ENCODE peak calls at places on chromosomes 7 and 10, in four cellular contexts. R, I, B and E are unnamed samples.

GRCh38 chr7:150862356-150862755 is 10.0 kb downstream of the AOC1 start:
- DNase-seq in R (no peak), I (no peak), B (no peak), E (no peak)

GRCh38 chr10:70966848-70967553 is 78.6 kb upstream of the PCBD1 start:
- DNase-seq in R (no peak), I (no peak), B (no peak), E (no peak)

GRCh38 chr7:132643302-132643701 is 67.0 kb upstream of the PLXNA4 start:
- DNase-seq in R (no peak), I (no peak), B (no peak), E (no peak)

GRCh38 chr10:11525503-11525902 is 85.9 kb downstream of the USP6NL start:
- DNase-seq in R (no peak), I (no peak), B (peak; percentile 60), E (no peak)

GRCh38 chr10:89549510-89549909 is 14.1 kb upstream of the SLC16A12 start:
- DNase-seq in R (no peak), I (no peak), B (no peak), E (no peak)

GRCh38 chr10:126857178-126857806 is 47.9 kb upstream of the DOCK1 start:
- DNase-seq in R (no peak), I (no peak), B (no peak), E (no peak)

GRCh38 chr10:49518982-49519578 is 19.8 kb downstream of the ERCC6 start:
- DNase-seq in R (no peak), I (no peak), B (peak; percentile 54), E (peak; percentile 23)

GRCh38 chr7:103799298-103799697 is 190.2 kb downstream of the RELN start:
- DNase-seq in R (no peak), I (no peak), B (no peak), E (no peak)

GRCh38 chr7:27434729-27435400 is 192.3 kb downstream of the EVX1 start:
- DNase-seq in R (no peak), I (no peak), B (peak; percentile 8), E (no peak)

GRCh38 chr7:26279405-26279804 is 12.3 kb upstream of the SNX10 start:
- DNase-seq in R (no peak), I (no peak), B (no peak), E (peak; percentile 75)

GRCh38 chr10:106185991-106186390 is 978.5 kb downstream of the SORCS1 start:
- DNase-seq in R (no peak), I (no peak), B (peak; percentile 31), E (no peak)

GRCh38 chr7:83519240-83519639 is 129.7 kb downstream of the SEMA3E start:
- DNase-seq in R (no peak), I (no peak), B (peak; percentile 44), E (no peak)

GRCh38 chr10:86229378-86229777 is 137.2 kb downstream of the GRID1 start:
- DNase-seq in R (no peak), I (no peak), B (no peak), E (no peak)

GRCh38 chr7:49418964-49419363 is 354.5 kb upstream of the VWC2 start:
- DNase-seq in R (no peak), I (no peak), B (no peak), E (no peak)

GRCh38 chr10:86195521-86195920 is 171.1 kb downstream of the GRID1 start:
- DNase-seq in R (no peak), I (peak; percentile 61), B (no peak), E (no peak)

GRCh38 chr7:148095066-148095465 is 495.5 kb upstream of the C7orf33 start:
- DNase-seq in R (no peak), I (no peak), B (no peak), E (no peak)

GRCh38 chr7:157470017-157470322 is 133.2 kb downstream of the DNAJB6 start:
- DNase-seq in R (no peak), I (peak; percentile 58), B (no peak), E (no peak)

GRCh38 chr7:3399858-3400257 is 98.8 kb downstream of the SDK1 start:
- DNase-seq in R (no peak), I (no peak), B (peak; percentile 5), E (no peak)

GRCh38 chr10:89283988-89284475 is 17.8 kb upstream of the IFIT2 start:
- DNase-seq in R (no peak), I (no peak), B (peak; percentile 81), E (no peak)

GRCh38 chr7:107383203-107383602 is 86.7 kb upstream of the GPR22 start:
- DNase-seq in R (no peak), I (no peak), B (no peak), E (no peak)

GRCh38 chr10:2334542-2334941 is 597.2 kb upstream of the ADARB2 start:
- DNase-seq in R (no peak), I (no peak), B (no peak), E (no peak)

GRCh38 chr7:68684246-68684850 is 913.9 kb upstream of the AUTS2 start:
- DNase-seq in R (no peak), I (no peak), B (peak; percentile 17), E (no peak)

GRCh38 chr7:47520408-47520807 is 61.5 kb downstream of the TNS3 start:
- DNase-seq in R (no peak), I (peak; percentile 87), B (peak; percentile 85), E (no peak)

GRCh38 chr10:103493362-103493871 is at the start of gene NEURL1:
- DNase-seq in R (no peak), I (no peak), B (no peak), E (no peak)

GRCh38 chr7:36390199-36391090 is 783 bp downstream of the ANLN start:
- DNase-seq in R (peak; percentile 79), I (no peak), B (peak; percentile 87), E (peak; percentile 85)

GRCh38 chr10:103833731-103834365 is 21.5 kb downstream of the SH3PXD2A start:
- DNase-seq in R (no peak), I (no peak), B (no peak), E (no peak)

GRCh38 chr10:111546216-111546615 is 469.4 kb downstream of the ADRA2A start:
- DNase-seq in R (no peak), I (no peak), B (no peak), E (no peak)

GRCh38 chr7:20430664-20431063 is 100.0 kb downstream of the ITGB8 start:
- DNase-seq in R (no peak), I (no peak), B (no peak), E (no peak)

DNA sequence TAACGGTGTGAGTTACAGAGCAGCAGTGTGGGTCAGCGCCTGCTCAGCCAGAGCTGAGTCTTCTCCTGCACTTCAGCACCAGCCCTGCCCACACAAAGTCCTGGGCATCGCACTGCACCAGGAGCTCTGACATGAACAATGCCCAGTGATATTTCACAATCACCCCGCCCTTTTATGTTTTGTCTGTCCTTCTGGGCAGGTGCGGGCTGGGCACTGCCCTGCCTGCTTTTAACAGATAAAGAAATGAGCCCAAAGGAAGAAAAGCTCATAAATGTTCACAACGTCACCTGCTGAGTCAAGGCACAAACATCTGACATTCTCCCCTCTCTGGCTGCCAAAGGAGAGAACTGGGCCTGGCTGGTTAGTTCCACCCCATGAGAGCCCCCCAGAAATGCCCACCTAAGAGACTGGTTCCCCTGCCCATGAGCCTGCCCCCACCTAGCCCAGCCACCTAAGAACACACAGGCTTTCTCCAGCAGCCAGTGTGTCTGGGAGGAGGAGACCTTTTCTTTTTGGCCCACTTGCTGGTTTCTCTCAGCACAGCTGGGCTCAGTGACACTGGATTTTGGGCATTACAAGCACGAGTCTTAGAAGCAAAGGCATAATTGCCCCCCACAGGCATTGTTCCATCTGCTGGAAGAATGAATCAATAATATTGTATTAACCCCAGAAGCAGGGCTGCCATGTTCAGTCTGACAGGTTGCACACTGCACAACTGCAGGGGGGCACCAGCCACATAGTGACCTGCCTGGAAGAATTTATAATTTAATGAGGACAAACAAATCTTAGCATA is 22.3 kb downstream of the CALML3 start:
- DNase-seq in R (peak; percentile 51), I (peak; percentile 62), B (peak; percentile 67), E (peak; percentile 45)
- TF ChIP-seq POLR2A in R (no peak), I (no peak), B (no peak), E (no peak)

GRCh38 chr10:93590638-93591037 is 10.4 kb downstream of the RBP4 start:
- DNase-seq in R (no peak), I (peak; percentile 16), B (no peak), E (no peak)

GRCh38 chr10:93593749-93594148 is 7.3 kb downstream of the RBP4 start:
- DNase-seq in R (no peak), I (no peak), B (no peak), E (no peak)

GRCh38 chr10:93593254-93593653 is 7.8 kb downstream of the RBP4 start:
- DNase-seq in R (no peak), I (no peak), B (no peak), E (no peak)

GRCh38 chr10:93589648-93590562 is 11.1 kb downstream of the RBP4 start:
- DNase-seq in R (no peak), I (peak; percentile 49), B (no peak), E (no peak)

GRCh38 chr10:93591065-93591808 is 9.8 kb downstream of the RBP4 start:
- DNase-seq in R (no peak), I (peak; percentile 53), B (no peak), E (no peak)
- TF ChIP-seq POLR2A in R (no peak), I (no peak), B (no peak), E (no peak)

DNA sequence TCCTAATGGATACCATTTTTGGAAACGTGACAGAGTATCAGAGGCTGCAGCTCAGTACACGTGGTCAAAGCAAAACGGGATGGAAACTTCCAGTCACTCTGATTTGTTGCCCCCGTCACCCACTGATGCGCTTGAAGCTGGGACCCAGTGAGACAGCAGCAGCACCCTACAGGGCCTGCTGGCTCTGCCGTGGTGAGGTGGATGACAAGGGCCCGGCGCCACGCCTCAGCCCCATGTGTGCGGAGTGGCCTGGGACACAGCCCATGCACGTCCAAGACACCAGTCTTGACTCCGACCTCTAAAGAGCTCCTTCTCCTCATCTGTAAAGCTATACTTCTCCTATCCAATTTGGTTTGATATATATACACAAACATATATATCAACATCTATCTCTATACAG is 39.0 kb downstream of the CLEC2L start:
- DNase-seq in R (no peak), I (peak; percentile 31), B (no peak), E (no peak)
- TF ChIP-seq POLR2A in R (no peak), I (no peak), B (no peak), E (no peak)

GRCh38 chr10:14953452-14954000 is 370 bp downstream of the DCLRE1C start:
- DNase-seq in R (no peak), I (no peak), B (peak; percentile 67), E (peak; percentile 52)

GRCh38 chr10:14952851-14953451 is 945 bp downstream of the DCLRE1C start:
- DNase-seq in R (no peak), I (no peak), B (peak; percentile 16), E (no peak)

GRCh38 chr10:14958872-14959220 is 342 bp upstream of the MEIG1 start:
- DNase-seq in R (no peak), I (no peak), B (no peak), E (no peak)

GRCh38 chr10:14954934-14955333 is 1.0 kb upstream of the DCLRE1C start:
- DNase-seq in R (no peak), I (no peak), B (no peak), E (no peak)

DNA sequence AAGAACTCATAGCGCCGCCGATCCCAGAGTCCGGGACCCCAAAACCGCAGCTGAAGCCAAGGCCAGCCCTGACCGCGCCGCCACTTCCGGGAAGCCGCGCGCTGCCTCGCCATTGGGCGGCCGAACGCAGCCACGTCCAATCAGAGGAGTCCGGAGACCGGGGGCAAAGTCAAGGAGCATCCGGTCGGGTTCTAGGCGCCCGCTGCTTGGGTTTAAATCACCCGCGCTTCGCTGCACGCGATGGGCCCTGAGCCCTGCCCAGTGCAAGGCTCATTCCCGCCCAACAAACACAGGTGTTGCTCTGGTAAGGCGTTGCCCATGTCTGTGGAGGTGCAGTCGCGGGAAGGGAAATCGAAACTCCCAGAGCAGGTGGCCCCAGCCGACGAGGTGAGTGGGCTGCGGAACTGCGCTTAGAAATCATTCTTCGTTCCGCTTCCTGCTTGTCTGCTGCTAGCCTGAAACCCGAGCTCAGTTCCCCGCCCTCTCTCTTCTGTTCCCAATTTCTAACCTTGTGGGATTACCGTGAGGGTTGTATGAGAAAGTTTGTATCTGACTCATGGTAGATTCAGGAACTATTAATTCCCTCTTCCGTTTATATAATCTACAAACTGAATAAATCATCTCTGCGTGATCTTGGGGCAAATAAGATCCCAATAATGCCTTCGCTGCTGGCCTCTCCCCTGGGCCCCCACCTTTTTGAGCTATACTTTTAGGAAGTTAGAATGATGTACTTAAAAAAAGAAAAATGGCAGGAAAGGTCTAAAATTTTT is at the start of gene DCLRE1C:
- DNase-seq in R (peak; percentile 88), I (peak; percentile 94), B (peak; percentile 91), E (peak; percentile 88)
- TF ChIP-seq POLR2A in R (peak; percentile 18), I (peak; percentile 11), B (peak; percentile 4), E (peak; percentile 53)